ENCODE peak calls at places on chromosome 1, in four cellular contexts. Y, J, B and I are unnamed samples.

GRCh38 chr1:9300623-9301022 is 7.9 kb downstream of the SPSB1 start:
- DNase-seq in Y (no peak), J (no peak), B (no peak), I (no peak)

GRCh38 chr1:203467550-203467921 is 8.1 kb upstream of the PRELP start:
- DNase-seq in Y (no peak), J (peak; percentile 56), B (peak; percentile 67), I (no peak)

GRCh38 chr1:32393136-32393535 is 1.1 kb downstream of the BSDC1 start:
- DNase-seq in Y (no peak), J (peak; percentile 78), B (no peak), I (no peak)

GRCh38 chr1:190699165-190699564 is 221.5 kb upstream of the BRINP3 start:
- DNase-seq in Y (no peak), J (no peak), B (no peak), I (no peak)

GRCh38 chr1:65069186-65069585 is 78.8 kb upstream of the AK4 start:
- DNase-seq in Y (no peak), J (no peak), B (no peak), I (no peak)

GRCh38 chr1:183251959-183252450 is 65.9 kb downstream of the LAMC2 start:
- DNase-seq in Y (no peak), J (no peak), B (no peak), I (no peak)

GRCh38 chr1:111938123-111938522 is 51.3 kb downstream of the KCND3 start:
- DNase-seq in Y (no peak), J (no peak), B (no peak), I (no peak)

GRCh38 chr1:94924967-94925366 is 1.9 kb downstream of the CNN3 start:
- DNase-seq in Y (no peak), J (peak; percentile 49), B (no peak), I (no peak)

GRCh38 chr1:231885209-231885854 is 258.7 kb downstream of the DISC1 start:
- DNase-seq in Y (no peak), J (no peak), B (no peak), I (no peak)

GRCh38 chr1:46285730-46286477 is 17.5 kb downstream of the LRRC41 start:
- DNase-seq in Y (peak; percentile 57), J (no peak), B (no peak), I (peak; percentile 38)

GRCh38 chr1:230935852-230936251 is 42.8 kb downstream of the TTC13 start:
- DNase-seq in Y (no peak), J (no peak), B (no peak), I (no peak)

GRCh38 chr1:109427171-109427467 is 871 bp upstream of the PSMA5 start:
- DNase-seq in Y (no peak), J (no peak), B (no peak), I (no peak)

GRCh38 chr1:47872871-47873270 is 124.3 kb downstream of the TRABD2B start:
- DNase-seq in Y (no peak), J (no peak), B (no peak), I (no peak)

GRCh38 chr1:25343872-25344271 is 5.7 kb downstream of the TMEM50A start:
- DNase-seq in Y (no peak), J (no peak), B (no peak), I (peak; percentile 81)

GRCh38 chr1:246492611-246493245 is 14.4 kb downstream of the SMYD3 start:
- DNase-seq in Y (peak; percentile 76), J (peak; percentile 74), B (no peak), I (peak; percentile 35)

GRCh38 chr1:238546118-238546517 is 655.4 kb upstream of the ZP4 start:
- DNase-seq in Y (no peak), J (no peak), B (no peak), I (no peak)

GRCh38 chr1:27719286-27720251 is 6.2 kb upstream of the FAM76A start:
- DNase-seq in Y (no peak), J (no peak), B (no peak), I (no peak)

GRCh38 chr1:98119793-98120192 is 199.0 kb upstream of the DPYD start:
- DNase-seq in Y (peak; percentile 46), J (peak; percentile 1), B (no peak), I (no peak)

GRCh38 chr1:179115181-179115580 is 33.3 kb downstream of the TOR3A start:
- DNase-seq in Y (no peak), J (no peak), B (no peak), I (no peak)

GRCh38 chr1:152525080-152525641 is 10.9 kb downstream of the CRCT1 start:
- DNase-seq in Y (no peak), J (no peak), B (no peak), I (no peak)

GRCh38 chr1:59738591-59739015 is 76.1 kb upstream of the HOOK1 start:
- DNase-seq in Y (no peak), J (peak; percentile 34), B (no peak), I (peak; percentile 48)

GRCh38 chr1:24414884-24415333 is 693 bp upstream of the NIPAL3 start:
- DNase-seq in Y (no peak), J (no peak), B (no peak), I (no peak)

GRCh38 chr1:227939791-227940771 is 7.7 kb downstream of the WNT9A start:
- DNase-seq in Y (no peak), J (no peak), B (no peak), I (no peak)

GRCh38 chr1:42282867-42283583 is 52.0 kb downstream of the FOXJ3 start:
- DNase-seq in Y (no peak), J (no peak), B (no peak), I (no peak)

GRCh38 chr1:29050141-29050540 is 73.6 kb downstream of the TMEM200B start:
- DNase-seq in Y (no peak), J (no peak), B (no peak), I (no peak)

GRCh38 chr1:198934901-198935301 is 296.1 kb downstream of the PTPRC start:
- DNase-seq in Y (no peak), J (no peak), B (no peak), I (no peak)

GRCh38 chr1:198936371-198937083 is 297.7 kb downstream of the PTPRC start:
- DNase-seq in Y (no peak), J (peak; percentile 37), B (no peak), I (no peak)

GRCh38 chr1:198934414-198934813 is 295.6 kb downstream of the PTPRC start:
- DNase-seq in Y (no peak), J (no peak), B (no peak), I (no peak)

GRCh38 chr1:198933506-198933905 is 294.7 kb downstream of the PTPRC start:
- DNase-seq in Y (no peak), J (no peak), B (no peak), I (no peak)

DNA sequence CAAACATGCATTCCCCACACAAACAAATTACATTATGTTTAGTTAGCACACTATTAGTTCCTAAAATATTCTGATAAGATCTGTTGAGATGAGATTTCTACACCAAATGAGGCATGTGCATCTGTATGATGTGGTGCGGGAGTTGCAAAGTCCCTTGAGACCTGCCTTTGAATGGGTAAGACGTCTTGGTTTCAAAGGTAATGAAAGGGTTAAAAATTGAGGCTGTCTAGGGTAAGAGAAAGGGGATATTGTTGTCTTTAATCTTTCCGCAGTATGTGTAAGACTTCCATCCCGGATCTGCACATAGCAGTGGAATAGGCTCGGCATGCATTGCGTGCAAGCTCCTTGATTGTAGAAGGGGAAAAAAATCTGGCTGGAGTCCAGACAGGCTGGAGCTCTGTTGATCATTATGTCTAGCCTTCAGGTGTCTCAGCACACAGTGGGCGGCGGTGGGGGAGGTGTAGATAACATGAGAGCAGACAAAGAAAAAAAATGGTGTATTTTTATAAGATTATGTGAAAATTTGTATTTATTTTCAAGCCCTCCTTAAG is 296.6 kb downstream of the PTPRC start:
- DNase-seq in Y (peak; percentile 2), J (peak; percentile 84), B (no peak), I (peak; percentile 95)
- H3K4me3 ChIP-seq in Y (no peak overlapping the region), J (no peak overlapping the region), B (peak overlapping the region; percentile 74), I (peak overlapping the region; percentile 55)

DNA sequence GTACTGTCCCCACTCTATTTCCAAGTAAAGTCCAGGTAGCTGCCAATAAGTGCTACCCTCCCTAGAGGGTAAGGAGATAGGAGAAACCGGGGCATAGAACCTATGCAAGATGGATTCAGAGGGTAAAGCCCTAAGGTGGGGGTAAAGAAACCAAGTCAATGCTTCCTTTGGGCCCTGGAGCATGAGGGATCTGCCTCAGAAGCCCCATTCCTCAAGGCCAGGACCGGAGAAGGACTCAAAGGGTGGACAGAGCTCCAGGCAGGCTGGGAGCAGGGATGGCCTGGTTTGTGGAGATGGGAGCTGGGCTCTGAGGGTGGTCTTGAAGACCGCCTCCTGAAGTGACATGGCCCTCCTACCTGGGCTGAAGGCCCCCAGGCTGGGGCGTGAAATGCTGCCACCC is 3.9 kb downstream of the EPHA2 start:
- DNase-seq in Y (no peak), J (no peak), B (no peak), I (no peak)
- H3K4me3 ChIP-seq in Y (no peak overlapping the region), J (no peak overlapping the region), B (no peak overlapping the region), I (no peak overlapping the region)

GRCh38 chr1:115771094-115771846 is 2.8 kb upstream of the CASQ2 start:
- DNase-seq in Y (peak; percentile 94), J (no peak), B (no peak), I (no peak)

GRCh38 chr1:115771847-115772457 is 3.4 kb upstream of the CASQ2 start:
- DNase-seq in Y (peak; percentile 97), J (peak; percentile 70), B (peak; percentile 21), I (peak; percentile 72)

GRCh38 chr1:115767403-115767802 is 1.1 kb downstream of the CASQ2 start:
- DNase-seq in Y (no peak), J (no peak), B (no peak), I (no peak)

GRCh38 chr1:115765091-115765490 is 3.4 kb downstream of the CASQ2 start:
- DNase-seq in Y (no peak), J (no peak), B (no peak), I (no peak)

GRCh38 chr1:115768549-115768948 is at the start of gene CASQ2:
- DNase-seq in Y (no peak), J (no peak), B (no peak), I (no peak)
- H3K4me3 ChIP-seq in Y (no peak within 1 kb of the TSS), J (no peak within 1 kb of the TSS), B (peak within 1 kb of the TSS; percentile 3), I (no peak within 1 kb of the TSS)

DNA sequence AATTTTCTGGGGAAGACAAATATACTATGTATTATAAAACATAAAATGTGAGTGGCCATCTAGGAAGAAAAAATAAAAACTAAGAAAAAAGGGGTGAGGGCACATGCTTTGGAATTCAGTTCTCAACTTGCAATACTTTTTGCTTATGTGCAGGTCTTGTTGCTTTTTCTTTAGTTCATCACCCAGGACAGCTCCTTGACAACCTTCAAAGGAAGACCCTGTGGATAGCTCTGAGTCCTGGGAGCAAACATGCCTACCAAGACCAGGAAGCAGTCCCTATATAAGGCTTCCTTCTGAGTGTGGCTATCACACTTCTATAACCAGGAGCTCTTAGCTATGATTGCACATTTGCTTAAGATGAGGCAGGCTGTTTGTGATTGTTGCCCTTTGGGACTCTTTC is 78.0 kb downstream of the WDR64 start:
- DNase-seq in Y (peak; percentile 42), J (no peak), B (no peak), I (no peak)
- H3K4me3 ChIP-seq in Y (no peak overlapping the region), J (no peak overlapping the region), B (no peak overlapping the region), I (no peak overlapping the region)

DNA sequence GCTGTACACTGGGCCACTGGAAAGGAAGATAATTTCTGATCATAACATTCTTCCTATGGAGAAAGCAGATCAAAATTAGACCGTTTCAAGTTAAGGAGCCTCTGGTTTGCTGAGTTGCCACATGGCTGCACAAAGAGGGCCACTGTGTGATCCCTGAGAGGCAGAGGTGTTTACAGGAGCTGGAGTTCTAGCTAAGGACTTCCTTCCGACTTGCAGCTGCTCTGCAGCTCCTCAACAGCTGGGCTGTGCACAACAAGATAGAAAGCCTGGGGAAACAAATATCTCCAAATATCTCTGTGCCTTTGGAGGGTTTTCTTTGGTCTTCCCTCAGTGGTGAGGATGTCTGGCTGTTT is 26.8 kb downstream of the GADD45A start:
- DNase-seq in Y (peak; percentile 33), J (no peak), B (no peak), I (no peak)
- H3K4me3 ChIP-seq in Y (no peak overlapping the region), J (no peak overlapping the region), B (no peak overlapping the region), I (no peak overlapping the region)